ENCODE peak calls at places on chromosome 15, in four cellular contexts. Q is MM.1S, A is GM23338, W is PC-3. G is an unnamed sample.

GRCh38 chr15:41656188-41656587 is 4.0 kb upstream of the MGA start:
- DNase-seq in Q (no peak), A (no peak), W (no peak), G (no peak)

GRCh38 chr15:41936649-41937567 is 35.4 kb downstream of the EHD4 start:
- DNase-seq in Q (no peak), A (no peak), W (no peak), G (no peak)

GRCh38 chr15:37877851-37878577 is 56.4 kb upstream of the TMCO5A start:
- DNase-seq in Q (no peak), A (no peak), W (peak; percentile 91), G (peak; percentile 45)

GRCh38 chr15:28097656-28098359 is 1.3 kb downstream of the OCA2 start:
- DNase-seq in Q (no peak), A (no peak), W (no peak), G (no peak)

GRCh38 chr15:78004919-78005634 is 72.4 kb downstream of the TBC1D2B start:
- DNase-seq in Q (no peak), A (no peak), W (peak; percentile 3), G (no peak)

GRCh38 chr15:74378853-74379252 is 11.4 kb upstream of the CYP11A1 start:
- DNase-seq in Q (no peak), A (no peak), W (no peak), G (peak; percentile 72)

GRCh38 chr15:81333363-81333762 is 9.4 kb upstream of the STARD5 start:
- DNase-seq in Q (no peak), A (no peak), W (no peak), G (no peak)

GRCh38 chr15:73900129-73900712 is 26.0 kb upstream of the LOXL1 start:
- DNase-seq in Q (no peak), A (no peak), W (peak; percentile 50), G (no peak)

GRCh38 chr15:47717036-47717611 is at the start of gene SEMA6D:
- DNase-seq in Q (peak; percentile 22), A (peak; percentile 87), W (peak; percentile 73), G (no peak)

GRCh38 chr15:75672646-75673425 is 25.1 kb downstream of the SNX33 start:
- DNase-seq in Q (no peak), A (peak; percentile 59), W (no peak), G (peak; percentile 72)

GRCh38 chr15:56244811-56245576 is 1.3 kb upstream of the RFX7 start:
- DNase-seq in Q (no peak), A (peak; percentile 9), W (no peak), G (no peak)

GRCh38 chr15:51681303-51681963 is at the start of gene SCG3:
- DNase-seq in Q (no peak), A (peak; percentile 100), W (peak; percentile 55), G (peak; percentile 43)

GRCh38 chr15:51736646-51737537 is 563 bp downstream of the LYSMD2 start:
- DNase-seq in Q (no peak), A (peak; percentile 70), W (peak; percentile 32), G (peak; percentile 51)

GRCh38 chr15:84656972-84657371 is 1.0 kb downstream of the NMB start:
- DNase-seq in Q (no peak), A (no peak), W (no peak), G (peak; percentile 49)

GRCh38 chr15:96737408-96737807 is 406.9 kb downstream of the NR2F2 start:
- DNase-seq in Q (no peak), A (no peak), W (no peak), G (no peak)

GRCh38 chr15:99312794-99313193 is 61.5 kb downstream of the LRRC28 start:
- DNase-seq in Q (no peak), A (no peak), W (no peak), G (no peak)

GRCh38 chr15:28001641-28002040 is 97.5 kb downstream of the OCA2 start:
- DNase-seq in Q (no peak), A (no peak), W (no peak), G (no peak)

GRCh38 chr15:82832601-82833209 is 23.3 kb downstream of the WHAMM start:
- DNase-seq in Q (no peak), A (no peak), W (peak; percentile 93), G (peak; percentile 51)

GRCh38 chr15:60660290-60661051 is 181.5 kb upstream of the ICE2 start:
- DNase-seq in Q (peak; percentile 64), A (no peak), W (no peak), G (peak; percentile 48)

GRCh38 chr15:34795267-34796081 is at the start of gene ACTC1:
- DNase-seq in Q (no peak), A (peak; percentile 83), W (peak; percentile 53), G (no peak)

GRCh38 chr15:70451861-70452653 is 311.3 kb downstream of the UACA start:
- DNase-seq in Q (no peak), A (peak; percentile 88), W (no peak), G (no peak)

GRCh38 chr15:31251165-31251564 is 75.5 kb upstream of the KLF13 start:
- DNase-seq in Q (no peak), A (no peak), W (no peak), G (no peak)

GRCh38 chr15:74408815-74409214 is 24.9 kb downstream of the SEMA7A start:
- DNase-seq in Q (no peak), A (no peak), W (no peak), G (no peak)

GRCh38 chr15:71530116-71530515 is 280.2 kb upstream of the NR2E3 start:
- DNase-seq in Q (no peak), A (no peak), W (no peak), G (no peak)

GRCh38 chr15:41666353-41666920 is 6.2 kb downstream of the MGA start:
- DNase-seq in Q (no peak), A (no peak), W (peak; percentile 74), G (no peak)

GRCh38 chr15:46646476-46646875 is 1011.6 kb downstream of the SQOR start:
- DNase-seq in Q (no peak), A (no peak), W (no peak), G (no peak)

GRCh38 chr15:94287794-94288246 is 56.5 kb downstream of the MCTP2 start:
- DNase-seq in Q (peak; percentile 90), A (peak; percentile 27), W (no peak), G (no peak)

GRCh38 chr15:99763827-99764226 is 30.6 kb upstream of the LYSMD4 start:
- DNase-seq in Q (no peak), A (no peak), W (no peak), G (no peak)

GRCh38 chr15:58510715-58511465 is 79.1 kb downstream of the LIPC start:
- DNase-seq in Q (no peak), A (no peak), W (peak; percentile 3), G (no peak)

GRCh38 chr15:86654501-86654900 is 574.8 kb downstream of the AGBL1 start:
- DNase-seq in Q (no peak), A (peak; percentile 21), W (no peak), G (no peak)

GRCh38 chr15:52369455-52369854 is 73.9 kb upstream of the MYO5C start:
- DNase-seq in Q (no peak), A (no peak), W (no peak), G (no peak)

GRCh38 chr15:61049934-61050333 is 179.2 kb downstream of the RORA start:
- DNase-seq in Q (no peak), A (no peak), W (peak; percentile 66), G (peak; percentile 16)

DNA sequence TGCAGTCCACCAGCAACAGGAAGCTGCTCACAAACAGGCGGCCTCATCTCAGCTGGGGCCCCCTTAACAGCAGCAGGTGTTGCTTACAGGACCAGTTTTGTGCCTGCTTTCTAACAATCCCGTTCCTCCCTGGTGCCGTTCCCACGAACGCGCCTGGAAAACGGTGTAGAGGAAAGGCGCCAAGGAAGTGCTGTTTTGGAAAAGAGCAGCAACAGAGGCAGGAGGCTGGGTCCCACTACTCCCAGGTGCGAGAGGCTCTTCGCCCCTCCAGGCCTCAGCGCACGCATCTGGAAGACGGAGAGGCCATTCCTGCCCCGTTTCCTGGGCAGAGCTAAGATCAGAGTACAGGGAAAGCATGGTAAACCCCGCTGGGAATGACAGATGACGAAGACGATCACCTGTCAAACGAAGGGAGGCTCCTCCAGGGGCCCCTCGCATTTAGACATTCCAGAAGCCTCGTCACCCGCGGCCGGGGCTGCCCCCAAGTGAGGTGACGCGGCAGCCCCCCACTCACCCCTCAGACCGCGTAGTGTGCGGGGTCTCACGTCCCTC is 603 bp downstream of the SCAPER start:
- DNase-seq in Q (no peak), A (peak; percentile 76), W (peak; percentile 38), G (no peak)
- H3K4me2 ChIP-seq in Q (peak overlapping the region; percentile 87), A (peak overlapping the region; percentile 91), W (peak overlapping the region; percentile 97), G (peak overlapping the region; percentile 95)

GRCh38 chr15:92938387-92938786 is 38.3 kb downstream of the CHD2 start:
- DNase-seq in Q (no peak), A (no peak), W (no peak), G (no peak)

GRCh38 chr15:92934706-92935105 is 34.6 kb downstream of the CHD2 start:
- DNase-seq in Q (no peak), A (no peak), W (no peak), G (no peak)

GRCh38 chr15:92936138-92936537 is 36.0 kb downstream of the CHD2 start:
- DNase-seq in Q (no peak), A (no peak), W (no peak), G (no peak)

GRCh38 chr15:92936693-92937092 is 36.6 kb downstream of the CHD2 start:
- DNase-seq in Q (no peak), A (no peak), W (no peak), G (no peak)

GRCh38 chr15:92937880-92938279 is 37.8 kb downstream of the CHD2 start:
- DNase-seq in Q (no peak), A (no peak), W (no peak), G (no peak)
- H3F3A ChIP-seq in Q (no peaks in the 10 kb centered on the region), A (peaks cover 3% of the 10 kb centered on the region), W (no peaks in the 10 kb centered on the region), G (peaks cover 71% of the 10 kb centered on the region)

GRCh38 chr15:40438712-40439111 is 2.0 kb upstream of the BAHD1 start:
- DNase-seq in Q (no peak), A (no peak), W (no peak), G (no peak)

GRCh38 chr15:40439461-40440299 is 1.1 kb upstream of the BAHD1 start:
- DNase-seq in Q (peak; percentile 24), A (peak; percentile 94), W (peak; percentile 45), G (peak; percentile 53)

GRCh38 chr15:40436116-40436891 is 4.4 kb upstream of the BAHD1 start:
- DNase-seq in Q (no peak), A (peak; percentile 63), W (no peak), G (no peak)

GRCh38 chr15:40436892-40437753 is 3.6 kb upstream of the BAHD1 start:
- DNase-seq in Q (no peak), A (peak; percentile 48), W (no peak), G (no peak)

DNA sequence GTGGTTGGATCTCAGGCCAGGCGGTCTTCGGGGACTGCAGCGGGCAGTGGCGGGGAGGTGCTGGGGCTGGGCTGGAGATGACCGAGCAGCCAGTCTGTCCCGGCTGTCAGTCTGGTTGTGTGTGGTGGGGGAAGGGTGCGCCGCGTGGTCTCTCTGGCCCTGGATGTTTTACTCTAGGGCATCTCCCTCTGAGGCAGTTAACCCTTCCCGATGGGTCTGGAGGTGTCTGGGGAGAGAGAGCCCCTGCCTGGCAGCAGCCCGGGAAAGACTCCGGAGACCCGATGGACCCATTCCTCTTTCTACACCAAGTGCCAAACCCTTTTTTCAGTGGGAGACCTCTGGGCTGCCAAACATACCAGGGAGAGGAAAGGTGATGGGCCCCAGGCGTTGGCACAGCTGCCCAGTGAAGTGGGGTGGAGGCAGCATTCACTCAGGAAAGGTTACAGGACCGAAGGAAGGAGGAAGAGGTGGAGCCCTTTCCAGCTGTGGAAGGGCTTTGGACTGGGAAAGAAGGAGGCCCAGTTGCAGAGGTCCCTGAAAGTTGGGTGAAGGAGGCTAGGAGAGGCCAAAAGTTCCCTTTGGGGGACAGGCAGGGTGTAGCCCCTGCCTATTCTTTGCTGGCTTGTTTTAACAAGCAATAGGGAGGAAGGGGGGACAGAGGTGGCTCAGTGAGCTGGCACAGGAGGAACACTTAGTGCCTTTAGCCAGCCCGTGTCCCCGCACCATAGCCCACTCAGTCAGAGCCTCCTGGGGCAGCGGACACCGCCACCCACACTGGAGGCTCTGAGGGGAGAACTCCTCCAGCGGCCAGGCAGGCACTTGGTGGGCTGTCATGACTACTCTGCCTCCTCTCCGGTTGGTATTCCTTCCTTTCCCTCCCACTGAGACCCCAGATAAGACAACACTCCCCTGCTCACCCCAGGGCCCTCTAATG is 2.7 kb upstream of the BAHD1 start:
- DNase-seq in Q (no peak), A (peak; percentile 46), W (no peak), G (no peak)
- H3K4me3 ChIP-seq in Q (no peak overlapping the region), A (peak overlapping the region; percentile 82), W (no peak overlapping the region), G (no peak overlapping the region)

GRCh38 chr15:91759560-91759959 is 93.9 kb upstream of the SLCO3A1 start:
- DNase-seq in Q (no peak), A (no peak), W (no peak), G (no peak)
- H3K4me2 ChIP-seq in Q (no peak overlapping the region), A (no peak overlapping the region), W (no peak overlapping the region), G (no peak overlapping the region)

G was measured in PC-9.